ENCODE peak calls at places on chromosomes 1 and 21, in ten cellular contexts. One of them, this sample, is unnamed.

GRCh38 chr1:155882235-155882634 is 22.9 kb downstream of the SYT11 start:
- DNase-seq in A549: no peak
- DNase-seq in osteoblast: no peak
- DNase-seq in right atrium auricular region: no peak
- DNase-seq in HFF-Myc: no peak
- DNase-seq in endodermal cell: no peak
- DNase-seq in neural crest cell: no peak
- DNase-seq in WTC11: no peak
- DNase-seq in Panc1: no peak
- DNase-seq in coronary artery: no peak
- DNase-seq in this sample: no peak

GRCh38 chr1:213491468-213491867 is 440.4 kb downstream of the RPS6KC1 start:
- DNase-seq in endodermal cell: no peak
- DNase-seq in coronary artery: no peak
- DNase-seq in neural crest cell: no peak
- DNase-seq in Panc1: no peak
- DNase-seq in HFF-Myc: no peak
- DNase-seq in A549: no peak
- DNase-seq in WTC11: no peak
- DNase-seq in right atrium auricular region: no peak
- DNase-seq in osteoblast: no peak
- DNase-seq in this sample: no peak

GRCh38 chr1:236020359-236021000 is 44.4 kb downstream of the NID1 start:
- DNase-seq in endodermal cell: no peak
- DNase-seq in right atrium auricular region: no peak
- DNase-seq in HFF-Myc: no peak
- DNase-seq in coronary artery: no peak
- DNase-seq in WTC11: no peak
- DNase-seq in Panc1: no peak
- DNase-seq in neural crest cell: no peak
- DNase-seq in osteoblast: peak; percentile 14
- DNase-seq in A549: no peak
- DNase-seq in this sample: no peak

GRCh38 chr1:226738995-226739695 is at the start of gene ITPKB:
- DNase-seq in HFF-Myc: peak; percentile 52
- DNase-seq in coronary artery: no peak
- DNase-seq in right atrium auricular region: no peak
- DNase-seq in A549: peak; percentile 44
- DNase-seq in endodermal cell: no peak
- DNase-seq in Panc1: no peak
- DNase-seq in neural crest cell: peak; percentile 27
- DNase-seq in osteoblast: peak; percentile 87
- DNase-seq in WTC11: no peak
- DNase-seq in this sample: no peak

GRCh38 chr1:116292929-116293725 is 79.9 kb upstream of the ATP1A1 start:
- DNase-seq in osteoblast: no peak
- DNase-seq in Panc1: no peak
- DNase-seq in neural crest cell: no peak
- DNase-seq in WTC11: no peak
- DNase-seq in coronary artery: no peak
- DNase-seq in HFF-Myc: no peak
- DNase-seq in A549: no peak
- DNase-seq in right atrium auricular region: no peak
- DNase-seq in endodermal cell: no peak
- DNase-seq in this sample: no peak

GRCh38 chr1:159598196-159598595 is 10.6 kb downstream of the APCS start:
- DNase-seq in HFF-Myc: peak; percentile 11
- DNase-seq in endodermal cell: no peak
- DNase-seq in coronary artery: no peak
- DNase-seq in right atrium auricular region: no peak
- DNase-seq in WTC11: no peak
- DNase-seq in A549: peak; percentile 88
- DNase-seq in neural crest cell: no peak
- DNase-seq in Panc1: no peak
- DNase-seq in osteoblast: peak; percentile 63
- DNase-seq in this sample: no peak

GRCh38 chr1:45299981-45300668 is 26.6 kb upstream of the HPDL start:
- DNase-seq in A549: peak; percentile 73
- DNase-seq in HFF-Myc: peak; percentile 45
- DNase-seq in osteoblast: peak; percentile 73
- DNase-seq in coronary artery: no peak
- DNase-seq in neural crest cell: peak; percentile 33
- DNase-seq in right atrium auricular region: peak; percentile 64
- DNase-seq in Panc1: peak; percentile 65
- DNase-seq in endodermal cell: peak; percentile 78
- DNase-seq in WTC11: no peak
- DNase-seq in this sample: no peak

GRCh38 chr1:15504436-15504835 is 19.6 kb downstream of the CASP9 start:
- DNase-seq in A549: no peak
- DNase-seq in coronary artery: no peak
- DNase-seq in neural crest cell: no peak
- DNase-seq in right atrium auricular region: no peak
- DNase-seq in WTC11: no peak
- DNase-seq in HFF-Myc: no peak
- DNase-seq in osteoblast: no peak
- DNase-seq in Panc1: no peak
- DNase-seq in endodermal cell: no peak
- DNase-seq in this sample: no peak

GRCh38 chr1:68103006-68103545 is 52.6 kb upstream of the DIRAS3 start:
- DNase-seq in coronary artery: no peak
- DNase-seq in neural crest cell: no peak
- DNase-seq in WTC11: no peak
- DNase-seq in right atrium auricular region: no peak
- DNase-seq in A549: no peak
- DNase-seq in HFF-Myc: no peak
- DNase-seq in endodermal cell: peak; percentile 32
- DNase-seq in Panc1: no peak
- DNase-seq in osteoblast: no peak
- DNase-seq in this sample: no peak

GRCh38 chr21:40837456-40837855 is 9.5 kb downstream of the DSCAM start:
- DNase-seq in WTC11: no peak
- DNase-seq in A549: no peak
- DNase-seq in neural crest cell: no peak
- DNase-seq in HFF-Myc: no peak
- DNase-seq in right atrium auricular region: no peak
- DNase-seq in Panc1: no peak
- DNase-seq in coronary artery: no peak
- DNase-seq in endodermal cell: no peak
- DNase-seq in osteoblast: no peak
- DNase-seq in this sample: no peak

GRCh38 chr1:233375653-233376052 is 48.1 kb downstream of the MAP3K21 start:
- DNase-seq in neural crest cell: no peak
- DNase-seq in A549: no peak
- DNase-seq in coronary artery: no peak
- DNase-seq in Panc1: no peak
- DNase-seq in osteoblast: peak; percentile 23
- DNase-seq in WTC11: no peak
- DNase-seq in HFF-Myc: no peak
- DNase-seq in endodermal cell: no peak
- DNase-seq in right atrium auricular region: no peak
- DNase-seq in this sample: no peak

GRCh38 chr1:37478890-37479254 is 4.5 kb downstream of the ZC3H12A start:
- DNase-seq in coronary artery: no peak
- DNase-seq in A549: peak; percentile 22
- DNase-seq in neural crest cell: no peak
- DNase-seq in endodermal cell: no peak
- DNase-seq in osteoblast: peak; percentile 69
- DNase-seq in right atrium auricular region: peak; percentile 54
- DNase-seq in WTC11: no peak
- DNase-seq in Panc1: no peak
- DNase-seq in HFF-Myc: no peak
- DNase-seq in this sample: no peak

GRCh38 chr1:44219301-44219626 is 6.0 kb downstream of the DMAP1 start:
- DNase-seq in osteoblast: no peak
- DNase-seq in HFF-Myc: no peak
- DNase-seq in A549: no peak
- DNase-seq in coronary artery: no peak
- DNase-seq in right atrium auricular region: no peak
- DNase-seq in endodermal cell: no peak
- DNase-seq in WTC11: no peak
- DNase-seq in neural crest cell: no peak
- DNase-seq in Panc1: no peak
- DNase-seq in this sample: no peak

DNA sequence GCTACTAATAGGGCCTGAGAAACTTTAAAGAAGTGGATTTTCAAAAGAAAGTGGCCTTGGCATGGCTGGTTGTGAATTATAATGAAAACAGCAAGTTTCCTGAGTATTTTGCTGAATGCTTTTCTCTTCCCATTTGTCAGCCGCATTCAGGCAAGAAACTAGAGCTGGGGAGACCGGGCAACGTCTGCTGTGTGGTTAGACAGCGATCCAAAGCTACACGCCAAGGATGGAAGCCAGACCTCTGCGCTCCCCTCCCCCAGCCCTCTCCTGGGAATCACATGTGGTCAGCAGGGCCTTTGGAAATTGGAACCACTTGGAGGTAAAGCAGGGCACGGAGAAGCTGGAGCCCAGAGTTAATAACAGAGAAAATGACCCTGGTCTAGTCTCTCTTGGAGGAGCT is 114.1 kb upstream of the CD34 start:
- DNase-seq in Panc1: no peak
- DNase-seq in coronary artery: no peak
- DNase-seq in endodermal cell: no peak
- DNase-seq in A549: no peak
- DNase-seq in neural crest cell: no peak
- DNase-seq in HFF-Myc: peak; percentile 48
- DNase-seq in osteoblast: peak; percentile 48
- DNase-seq in right atrium auricular region: no peak
- DNase-seq in WTC11: no peak
- DNase-seq in this sample: no peak
- TF ChIP-seq CTCF in Panc1: no peak
- TF ChIP-seq CTCF in coronary artery: no peak
- TF ChIP-seq CTCF in endodermal cell: no peak
- TF ChIP-seq CTCF in A549: no peak
- TF ChIP-seq CTCF in neural crest cell: no peak
- TF ChIP-seq CTCF in HFF-Myc: no peak
- TF ChIP-seq CTCF in osteoblast: no peak
- TF ChIP-seq CTCF in right atrium auricular region: no peak
- TF ChIP-seq CTCF in WTC11: no peak
- TF ChIP-seq CTCF in this sample: no peak

DNA sequence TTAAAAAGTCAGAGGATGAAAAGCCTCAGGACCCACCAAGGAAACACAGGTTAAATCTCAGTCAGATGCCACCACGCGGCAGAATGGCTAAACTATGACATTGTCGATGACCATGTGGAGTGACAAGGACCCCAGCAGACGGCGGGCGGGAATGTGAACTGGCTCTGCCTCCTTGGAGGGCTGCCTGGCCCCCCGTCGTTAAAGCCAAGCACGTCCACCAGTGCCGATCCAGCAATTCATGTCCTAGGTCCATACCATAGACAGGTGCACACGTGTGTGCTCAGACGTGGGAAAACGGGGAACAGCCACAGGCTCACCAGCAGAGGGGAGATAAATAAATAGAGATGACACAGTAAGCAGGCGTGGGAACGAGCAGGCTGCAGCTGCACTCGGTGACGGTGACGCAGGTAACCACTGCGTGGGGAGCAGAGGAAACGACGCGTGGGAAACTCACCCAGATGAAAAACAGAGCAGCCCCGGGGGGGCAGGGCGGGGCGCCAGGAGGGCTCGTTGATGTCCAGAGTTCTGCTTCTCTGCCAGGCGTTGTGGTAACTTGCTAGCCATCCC is 28.3 kb upstream of the PCBP3 start:
- DNase-seq in neural crest cell: no peak
- DNase-seq in Panc1: no peak
- DNase-seq in A549: peak; percentile 25
- DNase-seq in WTC11: no peak
- DNase-seq in coronary artery: no peak
- DNase-seq in osteoblast: peak; percentile 37
- DNase-seq in right atrium auricular region: no peak
- DNase-seq in HFF-Myc: no peak
- DNase-seq in endodermal cell: peak; percentile 35
- DNase-seq in this sample: no peak
- TF ChIP-seq CTCF in neural crest cell: no peak
- TF ChIP-seq CTCF in Panc1: no peak
- TF ChIP-seq CTCF in A549: no peak
- TF ChIP-seq CTCF in WTC11: no peak
- TF ChIP-seq CTCF in coronary artery: no peak
- TF ChIP-seq CTCF in osteoblast: no peak
- TF ChIP-seq CTCF in right atrium auricular region: no peak
- TF ChIP-seq CTCF in HFF-Myc: no peak
- TF ChIP-seq CTCF in endodermal cell: no peak
- TF ChIP-seq CTCF in this sample: no peak

DNA sequence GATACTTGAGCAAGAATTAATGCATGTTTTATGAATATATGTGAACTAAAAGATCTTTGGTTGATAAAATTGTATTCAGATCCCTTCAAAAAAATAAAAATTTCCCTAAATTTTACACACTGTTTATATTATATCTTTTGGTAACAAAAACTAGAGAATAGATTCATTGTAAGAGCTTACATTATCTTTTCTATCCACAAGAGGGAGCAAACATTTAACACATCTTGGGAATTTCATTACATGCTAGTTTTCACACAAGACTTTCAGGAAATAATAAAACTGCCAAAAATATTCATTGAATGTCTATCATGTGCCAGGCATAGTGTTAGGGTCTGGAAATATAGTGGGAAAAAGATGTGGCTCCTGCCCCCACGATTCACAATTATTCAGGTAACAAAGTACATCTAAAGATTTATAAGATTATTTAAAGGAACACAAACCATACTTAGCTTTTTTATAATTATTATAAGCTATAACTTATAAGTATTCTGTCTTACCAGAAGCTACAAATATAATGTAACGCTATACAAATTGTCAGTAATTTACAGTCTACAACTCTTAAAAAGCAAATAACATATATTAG is 30.6 kb downstream of the FAF1 start:
- DNase-seq in osteoblast: peak; percentile 48
- DNase-seq in endodermal cell: no peak
- DNase-seq in right atrium auricular region: no peak
- DNase-seq in HFF-Myc: peak; percentile 10
- DNase-seq in coronary artery: no peak
- DNase-seq in neural crest cell: no peak
- DNase-seq in WTC11: no peak
- DNase-seq in Panc1: peak; percentile 10
- DNase-seq in A549: peak; percentile 39
- DNase-seq in this sample: no peak
- TF ChIP-seq CTCF in osteoblast: peak; percentile 57
- TF ChIP-seq CTCF in endodermal cell: peak; percentile 80
- TF ChIP-seq CTCF in right atrium auricular region: peak; percentile 45
- TF ChIP-seq CTCF in HFF-Myc: peak; percentile 28
- TF ChIP-seq CTCF in coronary artery: peak; percentile 35
- TF ChIP-seq CTCF in neural crest cell: peak; percentile 73
- TF ChIP-seq CTCF in WTC11: no peak
- TF ChIP-seq CTCF in Panc1: peak; percentile 54
- TF ChIP-seq CTCF in A549: peak; percentile 61
- TF ChIP-seq CTCF in this sample: peak; percentile 64

GRCh38 chr1:248239478-248239877 is 8.3 kb downstream of the OR2M4 start:
- DNase-seq in A549: no peak
- DNase-seq in HFF-Myc: no peak
- DNase-seq in right atrium auricular region: no peak
- DNase-seq in WTC11: no peak
- DNase-seq in Panc1: no peak
- DNase-seq in neural crest cell: no peak
- DNase-seq in endodermal cell: no peak
- DNase-seq in coronary artery: no peak
- DNase-seq in osteoblast: no peak
- DNase-seq in this sample: no peak

DNA sequence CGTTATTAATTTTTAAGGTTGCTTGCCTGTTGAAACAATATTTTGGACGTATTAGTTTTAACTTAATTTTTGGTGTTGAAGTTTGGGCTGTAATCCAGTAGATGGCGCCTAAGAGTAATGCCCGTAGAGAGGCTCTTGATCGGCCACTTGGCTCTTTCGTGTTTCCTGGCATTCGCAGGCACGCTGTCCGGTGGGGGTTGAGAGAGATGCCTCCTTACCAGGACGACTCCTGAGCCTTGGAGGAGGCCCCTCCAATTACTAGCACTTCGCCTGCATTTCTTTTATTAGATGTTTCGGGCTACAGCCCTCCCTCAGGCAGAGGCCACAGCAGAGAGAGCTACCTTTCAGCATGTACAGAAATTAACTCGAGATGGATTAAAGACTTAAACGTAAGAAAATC is 12.0 kb downstream of the OR2M4 start:
- DNase-seq in HFF-Myc: peak; percentile 5
- DNase-seq in A549: peak; percentile 31
- DNase-seq in neural crest cell: no peak
- DNase-seq in WTC11: no peak
- DNase-seq in right atrium auricular region: no peak
- DNase-seq in endodermal cell: peak; percentile 56
- DNase-seq in Panc1: peak; percentile 20
- DNase-seq in coronary artery: no peak
- DNase-seq in osteoblast: peak; percentile 62
- DNase-seq in this sample: no peak
- TF ChIP-seq CTCF in HFF-Myc: peak; percentile 65
- TF ChIP-seq CTCF in A549: no peak
- TF ChIP-seq CTCF in neural crest cell: peak; percentile 54
- TF ChIP-seq CTCF in WTC11: peak; percentile 37
- TF ChIP-seq CTCF in right atrium auricular region: no peak
- TF ChIP-seq CTCF in endodermal cell: peak; percentile 74
- TF ChIP-seq CTCF in Panc1: peak; percentile 89
- TF ChIP-seq CTCF in coronary artery: no peak
- TF ChIP-seq CTCF in osteoblast: peak; percentile 60
- TF ChIP-seq CTCF in this sample: peak; percentile 27